ENCODE peak calls at places on chromosomes 12 and 14, in five cellular contexts. Q is fibroblast of lung, U is A549, E is coronary artery, K is PC-9. M is an unnamed sample.

GRCh38 chr12:121953695-121954094 is 35.3 kb downstream of the CFAP251 start:
- DNase-seq in Q (no peak), U (no peak), E (no peak), K (no peak), M (no peak)

GRCh38 chr12:69007166-69007857 is 74.3 kb upstream of the CPM start:
- DNase-seq in Q (peak; percentile 98), U (peak; percentile 19), E (no peak), K (no peak), M (peak; percentile 76)

GRCh38 chr14:22122227-22123187 is 448.9 kb upstream of the OR4E1 start:
- DNase-seq in Q (no peak), U (peak; percentile 12), E (no peak), K (no peak), M (no peak)

GRCh38 chr14:65222434-65222833 is 120.1 kb upstream of the MAX start:
- DNase-seq in Q (peak; percentile 73), U (peak; percentile 53), E (no peak), K (peak; percentile 40), M (peak; percentile 46)

GRCh38 chr12:40903040-40903439 is 210.8 kb downstream of the CNTN1 start:
- DNase-seq in Q (no peak), U (no peak), E (no peak), K (no peak), M (no peak)

GRCh38 chr12:27572486-27573255 is 48.7 kb downstream of the PPFIBP1 start:
- DNase-seq in Q (peak; percentile 77), U (no peak), E (no peak), K (no peak), M (no peak)

GRCh38 chr14:37122288-37122687 is 50.1 kb downstream of the SLC25A21 start:
- DNase-seq in Q (peak; percentile 81), U (peak; percentile 58), E (no peak), K (no peak), M (peak; percentile 72)

GRCh38 chr12:55908726-55909512 is 18.8 kb downstream of the PYM1 start:
- DNase-seq in Q (no peak), U (no peak), E (no peak), K (no peak), M (no peak)

GRCh38 chr14:32020882-32021281 is 56.2 kb upstream of the ARHGAP5 start:
- DNase-seq in Q (no peak), U (no peak), E (no peak), K (no peak), M (no peak)

GRCh38 chr14:20564501-20564997 is 3.7 kb upstream of the RNASE9 start:
- DNase-seq in Q (no peak), U (no peak), E (no peak), K (no peak), M (no peak)

GRCh38 chr12:126182619-126183236 is 1117.5 kb downstream of the AACS start:
- DNase-seq in Q (no peak), U (no peak), E (no peak), K (no peak), M (no peak)

GRCh38 chr12:108455706-108456105 is 59.4 kb upstream of the FICD start:
- DNase-seq in Q (no peak), U (no peak), E (no peak), K (no peak), M (no peak)

GRCh38 chr14:91297081-91297711 is 52.7 kb upstream of the GPR68 start:
- DNase-seq in Q (no peak), U (no peak), E (no peak), K (no peak), M (no peak)

GRCh38 chr12:13727707-13728147 is 253.7 kb downstream of the GRIN2B start:
- DNase-seq in Q (no peak), U (peak; percentile 22), E (no peak), K (no peak), M (no peak)

GRCh38 chr14:32081901-32082300 is 4.8 kb downstream of the ARHGAP5 start:
- DNase-seq in Q (no peak), U (no peak), E (no peak), K (no peak), M (no peak)

GRCh38 chr14:94882401-94882800 is 112.5 kb upstream of the GSC start:
- DNase-seq in Q (no peak), U (no peak), E (no peak), K (no peak), M (no peak)

GRCh38 chr12:11746024-11746771 is 96.7 kb downstream of the ETV6 start:
- DNase-seq in Q (peak; percentile 28), U (peak; percentile 77), E (no peak), K (peak; percentile 24), M (peak; percentile 78)

GRCh38 chr14:76537912-76538647 is 162.1 kb downstream of the ESRRB start:
- DNase-seq in Q (no peak), U (no peak), E (no peak), K (no peak), M (no peak)

GRCh38 chr12:52949413-52950331 is 754 bp downstream of the KRT18 start:
- DNase-seq in Q (peak; percentile 84), U (peak; percentile 95), E (no peak), K (peak; percentile 61), M (peak; percentile 95)

GRCh38 chr12:24991209-24992049 is 42.5 kb upstream of the BCAT1 start:
- DNase-seq in Q (peak; percentile 80), U (peak; percentile 72), E (no peak), K (no peak), M (peak; percentile 55)

GRCh38 chr14:38910092-38910491 is 192.9 kb downstream of the SEC23A start:
- DNase-seq in Q (no peak), U (no peak), E (no peak), K (no peak), M (no peak)

GRCh38 chr12:131687346-131688125 is 23.4 kb upstream of the SFSWAP start:
- DNase-seq in Q (no peak), U (no peak), E (no peak), K (no peak), M (no peak)

GRCh38 chr12:111991946-111992345 is 21.0 kb downstream of the TMEM116 start:
- DNase-seq in Q (no peak), U (no peak), E (no peak), K (no peak), M (no peak)

GRCh38 chr14:32254952-32255679 is 52.0 kb upstream of the RNU6-8 start:
- DNase-seq in Q (peak; percentile 77), U (peak; percentile 76), E (peak; percentile 76), K (peak; percentile 45), M (peak; percentile 53)

GRCh38 chr12:49059063-49059384 is 1.6 kb downstream of the KMT2D start:
- DNase-seq in Q (peak; percentile 11), U (no peak), E (peak; percentile 70), K (no peak), M (no peak)

GRCh38 chr12:27780612-27781408 is 774 bp upstream of the MANSC4 start:
- DNase-seq in Q (peak; percentile 68), U (peak; percentile 27), E (peak; percentile 75), K (peak; percentile 65), M (peak; percentile 32)

GRCh38 chr12:58847876-58848600 is 72.3 kb downstream of the LRIG3 start:
- DNase-seq in Q (no peak), U (no peak), E (no peak), K (no peak), M (peak; percentile 55)

GRCh38 chr12:68958337-68958736 is 25.4 kb upstream of the CPM start:
- DNase-seq in Q (no peak), U (no peak), E (no peak), K (no peak), M (no peak)

GRCh38 chr12:40325349-40325960 is 100.7 kb downstream of the LRRK2 start:
- DNase-seq in Q (peak; percentile 8), U (peak; percentile 75), E (no peak), K (peak; percentile 4), M (peak; percentile 51)

GRCh38 chr12:30067156-30067555 is 283.4 kb upstream of the TMTC1 start:
- DNase-seq in Q (peak; percentile 7), U (no peak), E (no peak), K (no peak), M (no peak)

GRCh38 chr12:51821423-51822260 is 26.9 kb downstream of the FIGNL2 start:
- DNase-seq in Q (no peak), U (no peak), E (no peak), K (no peak), M (no peak)

GRCh38 chr12:51819851-51820720 is 28.4 kb downstream of the FIGNL2 start:
- DNase-seq in Q (peak; percentile 8), U (peak; percentile 77), E (no peak), K (no peak), M (no peak)

GRCh38 chr12:51822261-51822616 is 26.3 kb downstream of the FIGNL2 start:
- DNase-seq in Q (no peak), U (no peak), E (no peak), K (no peak), M (no peak)

GRCh38 chr12:51822956-51823355 is 25.6 kb downstream of the FIGNL2 start:
- DNase-seq in Q (no peak), U (no peak), E (no peak), K (no peak), M (no peak)

DNA sequence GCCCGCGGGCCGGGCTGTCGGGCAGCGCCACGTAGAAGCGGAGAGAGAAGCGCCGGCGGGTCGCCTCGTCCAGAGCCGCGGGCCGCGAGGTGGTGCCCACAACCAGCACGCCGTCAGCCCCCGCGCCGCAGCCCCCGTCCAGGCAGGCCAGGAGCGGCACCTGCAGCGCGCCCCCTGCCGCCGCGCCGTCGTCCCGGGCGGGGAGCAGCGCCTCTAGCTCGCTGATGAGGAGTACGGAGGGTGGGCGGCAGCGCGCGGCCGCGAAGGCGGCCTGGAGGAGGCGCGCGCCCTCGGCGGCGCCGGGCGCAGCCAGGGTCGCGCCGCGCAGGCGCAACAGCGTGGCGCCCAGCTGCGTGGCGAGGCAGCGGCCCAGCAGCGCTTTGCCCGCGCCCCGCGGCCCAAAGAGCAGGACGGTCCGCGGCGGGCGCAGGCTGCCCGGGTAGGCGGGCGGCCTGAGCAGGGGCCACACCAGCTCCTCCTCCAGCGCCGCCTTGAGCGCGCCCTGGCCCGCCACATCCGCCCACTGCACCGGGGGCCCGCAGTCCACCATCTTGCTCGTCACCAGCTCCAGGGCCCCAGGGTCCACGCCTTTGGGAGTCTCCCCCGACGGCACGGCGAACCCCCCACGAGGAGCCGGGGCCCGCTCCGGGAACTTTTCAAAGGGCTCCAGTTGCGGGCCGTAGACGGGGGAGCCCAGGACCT is 27.6 kb downstream of the FIGNL2 start:
- DNase-seq in Q (peak; percentile 63), U (peak; percentile 86), E (no peak), K (no peak), M (peak; percentile 27)
- TF ChIP-seq CTCF in Q (peak; percentile 8), U (peak; percentile 88), E (no peak), K (no peak), M (peak; percentile 61)

GRCh38 chr14:104579507-104579906 is at the start of gene C14orf180:
- DNase-seq in Q (no peak), U (no peak), E (no peak), K (no peak), M (no peak)
- H3K27ac ChIP-seq in Q (no peak within 1 kb of the TSS), U (no peak within 1 kb of the TSS), E (peak within 1 kb of the TSS; percentile 69), K (no peak within 1 kb of the TSS), M (no peak within 1 kb of the TSS)

GRCh38 chr14:96058606-96059200 is 19.5 kb downstream of the C14orf132 start:
- DNase-seq in Q (no peak), U (no peak), E (peak; percentile 50), K (no peak), M (no peak)

GRCh38 chr14:96057738-96058137 is 18.6 kb downstream of the C14orf132 start:
- DNase-seq in Q (no peak), U (no peak), E (no peak), K (no peak), M (no peak)

GRCh38 chr14:96055753-96056508 is 16.8 kb downstream of the C14orf132 start:
- DNase-seq in Q (no peak), U (no peak), E (no peak), K (no peak), M (no peak)

GRCh38 chr14:96055065-96055752 is 16.0 kb downstream of the C14orf132 start:
- DNase-seq in Q (peak; percentile 38), U (no peak), E (no peak), K (no peak), M (no peak)

GRCh38 chr14:96056509-96057422 is 17.6 kb downstream of the C14orf132 start:
- DNase-seq in Q (no peak), U (no peak), E (no peak), K (peak; percentile 2), M (peak; percentile 46)
- TF ChIP-seq CTCF in Q (no peak), U (peak; percentile 50), E (no peak), K (peak; percentile 68), M (peak; percentile 9)

GRCh38 chr12:89721291-89721987 is 12.8 kb upstream of the ATP2B1 start:
- DNase-seq in Q (no peak), U (no peak), E (no peak), K (no peak), M (no peak)
- H3K27ac ChIP-seq in Q (no peak overlapping the region), U (no peak overlapping the region), E (no peak overlapping the region), K (no peak overlapping the region), M (no peak overlapping the region)

M was measured in RWPE1.